ENCODE peak calls at places on chromosomes 13 and 19, in four cellular contexts. J is left ventricle myocardium inferior, L is HFF-Myc, U is tibial nerve. R is an unnamed sample.

GRCh38 chr13:30898721-30899188 is 7.3 kb upstream of the MEDAG start:
- DNase-seq in J (no peak), U (peak), L (peak), R (peak)

GRCh38 chr19:2491130-2491801 is 15.3 kb downstream of the GADD45B start:
- DNase-seq in L (no peak), J (no peak), U (no peak), R (peak)

GRCh38 chr13:32001392-32001768 is 30.2 kb upstream of the FRY start:
- DNase-seq in U (no peak), J (peak), L (peak), R (no peak)

GRCh38 chr13:21759911-21760310 is 89.0 kb downstream of the FGF9 start:
- DNase-seq in J (no peak), L (no peak), U (no peak), R (no peak)

GRCh38 chr19:48628486-48629296 is 8.5 kb downstream of the DBP start:
- DNase-seq in J (no peak), L (no peak), U (no peak), R (no peak)

GRCh38 chr13:90375851-90376250 is 971.6 kb upstream of the MIR17HG start:
- DNase-seq in J (no peak), L (peak), U (no peak), R (no peak)

GRCh38 chr13:43348397-43348796 is 325.0 kb downstream of the DNAJC15 start:
- DNase-seq in J (no peak), U (no peak), L (no peak), R (no peak)

GRCh38 chr13:43079392-43079931 is 56.1 kb downstream of the DNAJC15 start:
- DNase-seq in J (no peak), U (no peak), L (no peak), R (no peak)

GRCh38 chr13:47148543-47148942 is 251.7 kb upstream of the HTR2A start:
- DNase-seq in L (no peak), U (no peak), J (no peak), R (no peak)

GRCh38 chr13:110713981-110714797 is 689 bp downstream of the ING1 start:
- DNase-seq in U (peak), L (no peak), J (peak), R (no peak)

GRCh38 chr19:35124098-35125060 is 8.8 kb downstream of the FXYD3 start:
- DNase-seq in U (peak), J (peak), L (peak), R (peak)
- H3K4me3 ChIP-seq in U (peak), J (peak), L (peak), R (peak)

GRCh38 chr19:46866407-46867132 is 5.8 kb downstream of the ARHGAP35 start:
- DNase-seq in L (no peak), U (no peak), J (no peak), R (no peak)
- H3K4me3 ChIP-seq in L (no peak), U (no peak), J (no peak), R (no peak)

DNA sequence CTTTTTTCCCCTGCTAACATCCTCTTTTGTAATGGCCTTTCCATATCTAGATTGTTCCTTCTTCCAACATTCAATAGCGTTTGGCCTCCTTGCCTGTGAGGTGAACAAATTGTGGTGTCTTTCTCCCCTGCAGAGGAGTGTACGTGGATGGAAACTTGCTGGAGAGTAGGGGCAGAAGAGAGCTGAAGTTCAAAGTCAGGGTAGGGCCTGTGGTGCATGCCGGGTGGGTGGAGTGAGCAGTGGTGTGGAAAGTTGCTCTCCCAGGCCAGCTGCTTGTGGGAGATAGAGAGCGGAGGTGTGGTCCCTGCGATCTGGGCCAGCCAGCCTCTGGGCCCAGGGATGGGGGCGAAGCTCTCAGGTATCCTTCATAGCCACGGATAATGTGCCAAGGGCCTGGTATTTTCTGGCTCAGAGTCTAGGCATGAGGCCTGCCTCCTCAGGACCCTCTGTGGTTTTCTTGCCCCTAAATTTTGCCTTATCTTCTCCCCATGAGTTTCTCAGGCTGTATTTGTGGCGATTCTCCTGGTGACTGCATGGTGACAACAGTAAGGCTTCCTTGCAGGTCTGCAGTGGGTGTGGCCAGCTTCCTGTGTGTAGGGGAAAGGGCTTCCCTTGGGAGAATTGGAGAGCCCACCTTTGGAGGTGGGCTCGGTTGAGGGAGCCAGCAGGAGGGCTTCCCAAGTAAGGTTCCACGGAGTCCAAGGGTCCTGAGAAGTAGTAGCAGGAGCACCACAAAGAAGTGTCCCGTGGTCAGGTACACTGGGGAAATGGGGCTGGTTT is 6.7 kb downstream of the RGCC start:
- DNase-seq in J (no peak), L (no peak), U (no peak), R (no peak)
- H3K4me3 ChIP-seq in J (peak), L (no peak), U (peak), R (no peak)

DNA sequence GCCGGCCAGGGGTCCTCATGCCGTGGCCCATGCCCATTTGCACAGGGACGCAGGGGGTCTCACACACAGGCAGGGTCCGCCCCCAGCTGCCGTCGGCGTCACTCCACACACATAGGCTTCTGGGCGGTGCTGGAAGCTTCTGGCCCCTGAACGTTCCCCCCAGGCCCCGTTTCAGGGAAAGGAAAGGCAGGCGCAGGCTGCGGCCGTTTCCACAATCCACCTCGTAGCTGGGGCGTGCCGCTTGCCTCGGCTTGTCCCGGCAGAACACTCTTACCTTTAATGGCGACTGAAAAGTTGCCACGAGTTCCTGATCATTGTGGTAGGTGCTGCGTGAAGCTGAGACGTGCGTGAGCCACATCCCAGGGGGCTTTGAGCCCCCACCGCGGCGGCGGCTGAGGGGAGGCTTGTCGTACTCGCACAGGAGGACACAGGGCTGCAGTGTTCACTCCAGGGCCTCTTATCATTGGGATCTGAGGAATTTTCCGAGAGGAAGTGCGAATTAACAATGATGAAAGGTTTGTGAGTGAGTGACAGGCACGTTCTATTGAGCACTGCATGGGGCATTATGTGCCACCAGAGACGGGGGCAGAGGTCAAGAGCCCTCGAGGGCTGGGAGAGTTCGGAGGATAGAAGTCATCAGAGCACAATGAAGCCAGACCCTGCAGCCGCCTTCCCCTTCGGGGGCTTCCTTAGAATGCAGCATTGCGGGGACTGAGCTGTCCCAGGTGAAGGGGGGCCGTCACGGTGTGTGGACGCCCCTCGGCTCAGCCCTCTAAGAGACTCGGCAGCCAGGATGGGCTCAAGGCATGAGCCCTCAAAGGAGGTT is 53.6 kb downstream of the MCF2L start:
- DNase-seq in U (no peak), J (no peak), L (no peak), R (no peak)
- H3K4me3 ChIP-seq in U (no peak), J (peak), L (no peak), R (no peak)

DNA sequence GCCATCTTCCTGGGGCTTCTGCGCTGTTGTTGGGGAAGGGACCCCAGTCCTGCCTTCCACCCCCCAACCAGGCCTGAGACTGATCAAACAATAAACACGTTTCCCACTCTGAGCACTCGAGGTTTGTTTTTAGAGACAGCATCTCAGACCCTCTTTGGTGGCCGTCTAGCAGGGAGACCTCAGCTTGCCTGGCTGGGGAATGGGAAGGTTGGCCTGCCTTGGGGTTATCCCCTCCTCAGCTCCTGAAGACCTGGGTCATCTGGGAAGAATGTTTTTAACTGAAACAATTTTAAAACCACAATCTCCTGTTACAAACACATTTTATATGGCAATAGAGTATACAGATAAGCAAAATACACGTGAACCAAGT is 2.0 kb downstream of the ZNF581 start:
- DNase-seq in L (no peak), J (no peak), U (no peak), R (no peak)
- H3K4me3 ChIP-seq in L (peak), J (peak), U (no peak), R (no peak)

R was measured in skeletal muscle cell.